ENCODE peak calls at places on chromosome 10, in ten cellular contexts. G is B cell; Y is activated T-cell treated with anti-CD3 and anti-CD28 coated beads for 1 hour; U is choroid plexus epithelial cell; C is stromal cell of bone marrow; S is NCI-H1105; T is stimulated activated CD4-positive, alpha-beta T cell treated with anti-CD3 and anti-CD28 coated beads, Interleukin-2, amount 100 ng/mL, for 48 hours; B is DMS 273 treated with DMSO at 0.1 percent for 48 hours; X is stimulated activated CD8-positive, alpha-beta memory T cell treated with anti-CD3 and anti-CD28 coated beads, Interleukin-7, amount 100 ng/mL, for 1 hour; N is activated CD4-positive, alpha-beta memory T cell treated with anti-CD3 and anti-CD28 coated beads, Interleukin-2, amount 10 ng/mL, durations not matched to agents 7 days and 5 days. Q is an unnamed sample.

GRCh38 chr10:70956029-70956759 is 67.8 kb upstream of the PCBD1 start:
- DNase-seq in G (no peak), Y (no peak), U (no peak), C (no peak), S (no peak), T (no peak), B (no peak), X (no peak), N (no peak), Q (no peak)

GRCh38 chr10:8033812-8034665 is 20.4 kb upstream of the GATA3 start:
- DNase-seq in G (peak; percentile 20), Y (no peak), U (no peak), C (no peak), S (no peak), T (no peak), B (no peak), X (no peak), N (no peak), Q (no peak)

GRCh38 chr10:125003901-125004467 is 62.1 kb downstream of the ZRANB1 start:
- DNase-seq in G (peak; percentile 7), Y (no peak), U (no peak), C (no peak), S (no peak), T (no peak), B (no peak), X (no peak), N (no peak), Q (peak; percentile 37)

GRCh38 chr10:50242777-50243176 is 8.5 kb downstream of the ASAH2 start:
- DNase-seq in G (no peak), Y (no peak), U (no peak), C (no peak), S (no peak), T (no peak), B (no peak), X (no peak), N (no peak), Q (no peak)

GRCh38 chr10:68463365-68464093 is 8.2 kb downstream of the DNA2 start:
- DNase-seq in G (no peak), Y (no peak), U (no peak), C (no peak), S (no peak), T (no peak), B (no peak), X (no peak), N (no peak), Q (no peak)

GRCh38 chr10:80187465-80188409 is 17.6 kb downstream of the ANXA11 start:
- DNase-seq in G (peak; percentile 92), Y (peak; percentile 66), U (no peak), C (no peak), S (no peak), T (peak; percentile 48), B (no peak), X (peak; percentile 46), N (peak; percentile 88), Q (peak; percentile 53)

GRCh38 chr10:131090761-131091661 is 220.5 kb downstream of the TCERG1L start:
- DNase-seq in G (no peak), Y (no peak), U (no peak), C (no peak), S (peak; percentile 74), T (no peak), B (no peak), X (no peak), N (no peak), Q (no peak)

GRCh38 chr10:51964630-51965029 is 265.2 kb upstream of the CSTF2T start:
- DNase-seq in G (no peak), Y (no peak), U (peak; percentile 9), C (no peak), S (no peak), T (no peak), B (no peak), X (no peak), N (no peak), Q (no peak)

GRCh38 chr10:130074639-130075038 is 36.0 kb downstream of the C10orf143 start:
- DNase-seq in G (no peak), Y (no peak), U (no peak), C (peak; percentile 4), S (no peak), T (no peak), B (no peak), X (no peak), N (no peak), Q (no peak)

GRCh38 chr10:22159979-22160378 is 57.8 kb downstream of the EBLN1 start:
- DNase-seq in G (no peak), Y (no peak), U (no peak), C (no peak), S (no peak), T (no peak), B (no peak), X (no peak), N (no peak), Q (no peak)

GRCh38 chr10:13977861-13978843 is 352.6 kb downstream of the FRMD4A start:
- DNase-seq in G (no peak), Y (no peak), U (peak; percentile 58), C (peak; percentile 98), S (no peak), T (no peak), B (no peak), X (no peak), N (no peak), Q (no peak)

GRCh38 chr10:33542747-33543505 is 208.5 kb upstream of the NRP1 start:
- DNase-seq in G (no peak), Y (no peak), U (no peak), C (no peak), S (no peak), T (no peak), B (no peak), X (no peak), N (no peak), Q (no peak)

GRCh38 chr10:110304394-110304779 is 333 bp downstream of the SMNDC1 start:
- DNase-seq in G (no peak), Y (no peak), U (peak; percentile 24), C (no peak), S (no peak), T (no peak), B (no peak), X (no peak), N (no peak), Q (no peak)

GRCh38 chr10:31343551-31343950 is 24.5 kb downstream of the ZEB1 start:
- DNase-seq in G (no peak), Y (no peak), U (no peak), C (no peak), S (no peak), T (no peak), B (no peak), X (no peak), N (no peak), Q (no peak)

GRCh38 chr10:23141995-23142394 is 46.6 kb downstream of the MSRB2 start:
- DNase-seq in G (no peak), Y (no peak), U (no peak), C (no peak), S (no peak), T (no peak), B (no peak), X (no peak), N (no peak), Q (no peak)

GRCh38 chr10:124026337-124026939 is 67.0 kb downstream of the CHST15 start:
- DNase-seq in G (no peak), Y (no peak), U (no peak), C (no peak), S (no peak), T (no peak), B (no peak), X (no peak), N (no peak), Q (no peak)

GRCh38 chr10:101228682-101229274 is 485 bp downstream of the LBX1 start:
- DNase-seq in G (no peak), Y (no peak), U (no peak), C (no peak), S (no peak), T (no peak), B (no peak), X (no peak), N (no peak), Q (no peak)

GRCh38 chr10:121845044-121845784 is 82.6 kb downstream of the ATE1 start:
- DNase-seq in G (no peak), Y (no peak), U (no peak), C (no peak), S (no peak), T (no peak), B (no peak), X (no peak), N (no peak), Q (no peak)

GRCh38 chr10:17375936-17376584 is 78.3 kb downstream of the ST8SIA6 start:
- DNase-seq in G (no peak), Y (no peak), U (peak; percentile 32), C (no peak), S (no peak), T (peak; percentile 38), B (no peak), X (no peak), N (peak; percentile 42), Q (no peak)

GRCh38 chr10:31490858-31491504 is 172.0 kb downstream of the ZEB1 start:
- DNase-seq in G (no peak), Y (no peak), U (peak; percentile 85), C (peak; percentile 40), S (no peak), T (no peak), B (no peak), X (no peak), N (peak; percentile 15), Q (no peak)

GRCh38 chr10:123135415-123136141 is at the start of gene HMX3:
- DNase-seq in G (no peak), Y (no peak), U (no peak), C (no peak), S (peak; percentile 37), T (peak; percentile 40), B (no peak), X (no peak), N (no peak), Q (peak; percentile 63)

GRCh38 chr10:125726914-125727313 is 7.4 kb downstream of the EDRF1 start:
- DNase-seq in G (no peak), Y (no peak), U (no peak), C (no peak), S (no peak), T (no peak), B (no peak), X (no peak), N (no peak), Q (no peak)

GRCh38 chr10:18793951-18794350 is 134.7 kb downstream of the ARL5B start:
- DNase-seq in G (no peak), Y (no peak), U (peak; percentile 76), C (no peak), S (no peak), T (no peak), B (peak; percentile 0), X (no peak), N (no peak), Q (no peak)

GRCh38 chr10:29030855-29031254 is 258.0 kb upstream of the LYZL1 start:
- DNase-seq in G (no peak), Y (no peak), U (no peak), C (no peak), S (no peak), T (no peak), B (no peak), X (no peak), N (no peak), Q (no peak)

GRCh38 chr10:27714349-27714748 is 31.3 kb downstream of the MKX start:
- DNase-seq in G (no peak), Y (no peak), U (no peak), C (no peak), S (no peak), T (no peak), B (no peak), X (no peak), N (no peak), Q (no peak)